ENCODE peak calls at places on chromosome 11, in ten cellular contexts. One of them, this sample, is unnamed.

GRCh38 chr11:93542753-93543246 is 391 bp downstream of the SMCO4 start:
- DNase-seq in hepatocyte: no peak
- DNase-seq in effector CD4-positive, alpha-beta T cell: no peak
- DNase-seq in fibroblast of lung: no peak
- DNase-seq in stimulated activated CD4-positive, alpha-beta T cell treated with anti-CD3 and anti-CD28 coated beads, Interleukin-1b, Interleukin-23, amount 100 ng/mL, for 24 hours: no peak
- DNase-seq in HTR-8/SVneo: peak
- DNase-seq in cardiac muscle cell: no peak
- DNase-seq in HFFc6: no peak
- DNase-seq in SK-MEL-5: no peak
- DNase-seq in WERI-Rb-1: peak
- DNase-seq in this sample: no peak

GRCh38 chr11:72237112-72237931 is 6.7 kb downstream of the PHOX2A start:
- DNase-seq in hepatocyte: peak
- DNase-seq in effector CD4-positive, alpha-beta T cell: no peak
- DNase-seq in fibroblast of lung: no peak
- DNase-seq in stimulated activated CD4-positive, alpha-beta T cell treated with anti-CD3 and anti-CD28 coated beads, Interleukin-1b, Interleukin-23, amount 100 ng/mL, for 24 hours: no peak
- DNase-seq in HTR-8/SVneo: no peak
- DNase-seq in cardiac muscle cell: no peak
- DNase-seq in HFFc6: no peak
- DNase-seq in SK-MEL-5: no peak
- DNase-seq in WERI-Rb-1: no peak
- DNase-seq in this sample: no peak

GRCh38 chr11:2295971-2296912 is 5.5 kb downstream of the C11orf21 start:
- DNase-seq in hepatocyte: no peak
- DNase-seq in effector CD4-positive, alpha-beta T cell: no peak
- DNase-seq in fibroblast of lung: no peak
- DNase-seq in stimulated activated CD4-positive, alpha-beta T cell treated with anti-CD3 and anti-CD28 coated beads, Interleukin-1b, Interleukin-23, amount 100 ng/mL, for 24 hours: no peak
- DNase-seq in HTR-8/SVneo: no peak
- DNase-seq in cardiac muscle cell: no peak
- DNase-seq in HFFc6: no peak
- DNase-seq in SK-MEL-5: no peak
- DNase-seq in WERI-Rb-1: no peak
- DNase-seq in this sample: no peak

GRCh38 chr11:16261836-16262644 is 94.3 kb downstream of the SOX6 start:
- DNase-seq in hepatocyte: peak
- DNase-seq in effector CD4-positive, alpha-beta T cell: no peak
- DNase-seq in fibroblast of lung: no peak
- DNase-seq in stimulated activated CD4-positive, alpha-beta T cell treated with anti-CD3 and anti-CD28 coated beads, Interleukin-1b, Interleukin-23, amount 100 ng/mL, for 24 hours: no peak
- DNase-seq in HTR-8/SVneo: no peak
- DNase-seq in cardiac muscle cell: no peak
- DNase-seq in HFFc6: no peak
- DNase-seq in SK-MEL-5: no peak
- DNase-seq in WERI-Rb-1: no peak
- DNase-seq in this sample: no peak

GRCh38 chr11:119650251-119650650 is 78.7 kb downstream of the NECTIN1 start:
- DNase-seq in hepatocyte: no peak
- DNase-seq in effector CD4-positive, alpha-beta T cell: no peak
- DNase-seq in fibroblast of lung: no peak
- DNase-seq in stimulated activated CD4-positive, alpha-beta T cell treated with anti-CD3 and anti-CD28 coated beads, Interleukin-1b, Interleukin-23, amount 100 ng/mL, for 24 hours: no peak
- DNase-seq in HTR-8/SVneo: no peak
- DNase-seq in cardiac muscle cell: no peak
- DNase-seq in HFFc6: no peak
- DNase-seq in SK-MEL-5: no peak
- DNase-seq in WERI-Rb-1: no peak
- DNase-seq in this sample: no peak

GRCh38 chr11:9529333-9529648 is 44.2 kb upstream of the WEE1 start:
- DNase-seq in hepatocyte: no peak
- DNase-seq in effector CD4-positive, alpha-beta T cell: no peak
- DNase-seq in fibroblast of lung: peak
- DNase-seq in stimulated activated CD4-positive, alpha-beta T cell treated with anti-CD3 and anti-CD28 coated beads, Interleukin-1b, Interleukin-23, amount 100 ng/mL, for 24 hours: no peak
- DNase-seq in HTR-8/SVneo: no peak
- DNase-seq in cardiac muscle cell: peak
- DNase-seq in HFFc6: no peak
- DNase-seq in SK-MEL-5: no peak
- DNase-seq in WERI-Rb-1: peak
- DNase-seq in this sample: no peak

GRCh38 chr11:47980907-47981621 is 705 bp downstream of the PTPRJ start:
- DNase-seq in hepatocyte: peak
- DNase-seq in effector CD4-positive, alpha-beta T cell: no peak
- DNase-seq in fibroblast of lung: peak
- DNase-seq in stimulated activated CD4-positive, alpha-beta T cell treated with anti-CD3 and anti-CD28 coated beads, Interleukin-1b, Interleukin-23, amount 100 ng/mL, for 24 hours: no peak
- DNase-seq in HTR-8/SVneo: peak
- DNase-seq in cardiac muscle cell: peak
- DNase-seq in HFFc6: peak
- DNase-seq in SK-MEL-5: no peak
- DNase-seq in WERI-Rb-1: peak
- DNase-seq in this sample: no peak

GRCh38 chr11:108966206-108966605 is 301.3 kb downstream of the DDX10 start:
- DNase-seq in hepatocyte: no peak
- DNase-seq in effector CD4-positive, alpha-beta T cell: no peak
- DNase-seq in fibroblast of lung: no peak
- DNase-seq in stimulated activated CD4-positive, alpha-beta T cell treated with anti-CD3 and anti-CD28 coated beads, Interleukin-1b, Interleukin-23, amount 100 ng/mL, for 24 hours: no peak
- DNase-seq in HTR-8/SVneo: no peak
- DNase-seq in cardiac muscle cell: no peak
- DNase-seq in HFFc6: no peak
- DNase-seq in SK-MEL-5: no peak
- DNase-seq in WERI-Rb-1: no peak
- DNase-seq in this sample: no peak

GRCh38 chr11:103418014-103418413 is 308.8 kb downstream of the DYNC2H1 start:
- DNase-seq in hepatocyte: no peak
- DNase-seq in effector CD4-positive, alpha-beta T cell: no peak
- DNase-seq in fibroblast of lung: no peak
- DNase-seq in stimulated activated CD4-positive, alpha-beta T cell treated with anti-CD3 and anti-CD28 coated beads, Interleukin-1b, Interleukin-23, amount 100 ng/mL, for 24 hours: no peak
- DNase-seq in HTR-8/SVneo: no peak
- DNase-seq in cardiac muscle cell: no peak
- DNase-seq in HFFc6: no peak
- DNase-seq in SK-MEL-5: no peak
- DNase-seq in WERI-Rb-1: no peak
- DNase-seq in this sample: no peak

GRCh38 chr11:116927163-116927772 is 89.8 kb upstream of the APOA1 start:
- DNase-seq in hepatocyte: no peak
- DNase-seq in effector CD4-positive, alpha-beta T cell: peak
- DNase-seq in fibroblast of lung: no peak
- DNase-seq in stimulated activated CD4-positive, alpha-beta T cell treated with anti-CD3 and anti-CD28 coated beads, Interleukin-1b, Interleukin-23, amount 100 ng/mL, for 24 hours: peak
- DNase-seq in HTR-8/SVneo: no peak
- DNase-seq in cardiac muscle cell: peak
- DNase-seq in HFFc6: no peak
- DNase-seq in SK-MEL-5: peak
- DNase-seq in WERI-Rb-1: peak
- DNase-seq in this sample: no peak

GRCh38 chr11:123430736-123431356 is 777 bp downstream of the GRAMD1B start:
- DNase-seq in hepatocyte: peak
- DNase-seq in effector CD4-positive, alpha-beta T cell: peak
- DNase-seq in fibroblast of lung: peak
- DNase-seq in stimulated activated CD4-positive, alpha-beta T cell treated with anti-CD3 and anti-CD28 coated beads, Interleukin-1b, Interleukin-23, amount 100 ng/mL, for 24 hours: peak
- DNase-seq in HTR-8/SVneo: no peak
- DNase-seq in cardiac muscle cell: peak
- DNase-seq in HFFc6: peak
- DNase-seq in SK-MEL-5: peak
- DNase-seq in WERI-Rb-1: no peak
- DNase-seq in this sample: peak

GRCh38 chr11:30741039-30741550 is 154.9 kb upstream of the MPPED2 start:
- DNase-seq in hepatocyte: peak
- DNase-seq in effector CD4-positive, alpha-beta T cell: no peak
- DNase-seq in fibroblast of lung: peak
- DNase-seq in stimulated activated CD4-positive, alpha-beta T cell treated with anti-CD3 and anti-CD28 coated beads, Interleukin-1b, Interleukin-23, amount 100 ng/mL, for 24 hours: no peak
- DNase-seq in HTR-8/SVneo: peak
- DNase-seq in cardiac muscle cell: peak
- DNase-seq in HFFc6: no peak
- DNase-seq in SK-MEL-5: no peak
- DNase-seq in WERI-Rb-1: no peak
- DNase-seq in this sample: peak

GRCh38 chr11:13140028-13140870 is 131.1 kb downstream of the RASSF10 start:
- DNase-seq in hepatocyte: peak
- DNase-seq in effector CD4-positive, alpha-beta T cell: no peak
- DNase-seq in fibroblast of lung: no peak
- DNase-seq in stimulated activated CD4-positive, alpha-beta T cell treated with anti-CD3 and anti-CD28 coated beads, Interleukin-1b, Interleukin-23, amount 100 ng/mL, for 24 hours: no peak
- DNase-seq in HTR-8/SVneo: no peak
- DNase-seq in cardiac muscle cell: peak
- DNase-seq in HFFc6: no peak
- DNase-seq in SK-MEL-5: peak
- DNase-seq in WERI-Rb-1: no peak
- DNase-seq in this sample: peak

GRCh38 chr11:1390603-1391164 is 950 bp downstream of the BRSK2 start:
- DNase-seq in hepatocyte: peak
- DNase-seq in effector CD4-positive, alpha-beta T cell: no peak
- DNase-seq in fibroblast of lung: no peak
- DNase-seq in stimulated activated CD4-positive, alpha-beta T cell treated with anti-CD3 and anti-CD28 coated beads, Interleukin-1b, Interleukin-23, amount 100 ng/mL, for 24 hours: no peak
- DNase-seq in HTR-8/SVneo: peak
- DNase-seq in cardiac muscle cell: peak
- DNase-seq in HFFc6: no peak
- DNase-seq in SK-MEL-5: no peak
- DNase-seq in WERI-Rb-1: peak
- DNase-seq in this sample: no peak

GRCh38 chr11:44857490-44857889 is 93.2 kb downstream of the TP53I11 start:
- DNase-seq in hepatocyte: no peak
- DNase-seq in effector CD4-positive, alpha-beta T cell: no peak
- DNase-seq in fibroblast of lung: no peak
- DNase-seq in stimulated activated CD4-positive, alpha-beta T cell treated with anti-CD3 and anti-CD28 coated beads, Interleukin-1b, Interleukin-23, amount 100 ng/mL, for 24 hours: no peak
- DNase-seq in HTR-8/SVneo: no peak
- DNase-seq in cardiac muscle cell: peak
- DNase-seq in HFFc6: no peak
- DNase-seq in SK-MEL-5: no peak
- DNase-seq in WERI-Rb-1: no peak
- DNase-seq in this sample: no peak

GRCh38 chr11:24738972-24739371 is 242.1 kb downstream of the LUZP2 start:
- DNase-seq in hepatocyte: no peak
- DNase-seq in effector CD4-positive, alpha-beta T cell: no peak
- DNase-seq in fibroblast of lung: no peak
- DNase-seq in stimulated activated CD4-positive, alpha-beta T cell treated with anti-CD3 and anti-CD28 coated beads, Interleukin-1b, Interleukin-23, amount 100 ng/mL, for 24 hours: no peak
- DNase-seq in HTR-8/SVneo: no peak
- DNase-seq in cardiac muscle cell: no peak
- DNase-seq in HFFc6: no peak
- DNase-seq in SK-MEL-5: no peak
- DNase-seq in WERI-Rb-1: no peak
- DNase-seq in this sample: no peak

GRCh38 chr11:74634537-74634936 is 42.2 kb downstream of the POLD3 start:
- DNase-seq in hepatocyte: peak
- DNase-seq in effector CD4-positive, alpha-beta T cell: no peak
- DNase-seq in fibroblast of lung: peak
- DNase-seq in stimulated activated CD4-positive, alpha-beta T cell treated with anti-CD3 and anti-CD28 coated beads, Interleukin-1b, Interleukin-23, amount 100 ng/mL, for 24 hours: no peak
- DNase-seq in HTR-8/SVneo: no peak
- DNase-seq in cardiac muscle cell: no peak
- DNase-seq in HFFc6: peak
- DNase-seq in SK-MEL-5: peak
- DNase-seq in WERI-Rb-1: peak
- DNase-seq in this sample: peak

GRCh38 chr11:16933756-16934603 is 80.2 kb downstream of the PLEKHA7 start:
- DNase-seq in hepatocyte: peak
- DNase-seq in effector CD4-positive, alpha-beta T cell: no peak
- DNase-seq in fibroblast of lung: no peak
- DNase-seq in stimulated activated CD4-positive, alpha-beta T cell treated with anti-CD3 and anti-CD28 coated beads, Interleukin-1b, Interleukin-23, amount 100 ng/mL, for 24 hours: no peak
- DNase-seq in HTR-8/SVneo: peak
- DNase-seq in cardiac muscle cell: peak
- DNase-seq in HFFc6: no peak
- DNase-seq in SK-MEL-5: no peak
- DNase-seq in WERI-Rb-1: no peak
- DNase-seq in this sample: peak

GRCh38 chr11:61688368-61689163 is 8.4 kb downstream of the DAGLA start:
- DNase-seq in hepatocyte: no peak
- DNase-seq in effector CD4-positive, alpha-beta T cell: no peak
- DNase-seq in fibroblast of lung: peak
- DNase-seq in stimulated activated CD4-positive, alpha-beta T cell treated with anti-CD3 and anti-CD28 coated beads, Interleukin-1b, Interleukin-23, amount 100 ng/mL, for 24 hours: no peak
- DNase-seq in HTR-8/SVneo: no peak
- DNase-seq in cardiac muscle cell: no peak
- DNase-seq in HFFc6: no peak
- DNase-seq in SK-MEL-5: no peak
- DNase-seq in WERI-Rb-1: no peak
- DNase-seq in this sample: no peak

GRCh38 chr11:134562176-134562575 is 150.1 kb upstream of the B3GAT1 start:
- DNase-seq in hepatocyte: no peak
- DNase-seq in effector CD4-positive, alpha-beta T cell: no peak
- DNase-seq in fibroblast of lung: no peak
- DNase-seq in stimulated activated CD4-positive, alpha-beta T cell treated with anti-CD3 and anti-CD28 coated beads, Interleukin-1b, Interleukin-23, amount 100 ng/mL, for 24 hours: no peak
- DNase-seq in HTR-8/SVneo: no peak
- DNase-seq in cardiac muscle cell: peak
- DNase-seq in HFFc6: no peak
- DNase-seq in SK-MEL-5: no peak
- DNase-seq in WERI-Rb-1: no peak
- DNase-seq in this sample: no peak

GRCh38 chr11:2747236-2748015 is 47.6 kb upstream of the KCNQ1OT1 start:
- DNase-seq in hepatocyte: no peak
- DNase-seq in effector CD4-positive, alpha-beta T cell: no peak
- DNase-seq in fibroblast of lung: no peak
- DNase-seq in stimulated activated CD4-positive, alpha-beta T cell treated with anti-CD3 and anti-CD28 coated beads, Interleukin-1b, Interleukin-23, amount 100 ng/mL, for 24 hours: no peak
- DNase-seq in HTR-8/SVneo: no peak
- DNase-seq in cardiac muscle cell: no peak
- DNase-seq in HFFc6: no peak
- DNase-seq in SK-MEL-5: no peak
- DNase-seq in WERI-Rb-1: peak
- DNase-seq in this sample: no peak

GRCh38 chr11:87451400-87451799 is 413.7 kb downstream of the TMEM135 start:
- DNase-seq in hepatocyte: no peak
- DNase-seq in effector CD4-positive, alpha-beta T cell: no peak
- DNase-seq in fibroblast of lung: no peak
- DNase-seq in stimulated activated CD4-positive, alpha-beta T cell treated with anti-CD3 and anti-CD28 coated beads, Interleukin-1b, Interleukin-23, amount 100 ng/mL, for 24 hours: no peak
- DNase-seq in HTR-8/SVneo: peak
- DNase-seq in cardiac muscle cell: no peak
- DNase-seq in HFFc6: no peak
- DNase-seq in SK-MEL-5: no peak
- DNase-seq in WERI-Rb-1: no peak
- DNase-seq in this sample: no peak

GRCh38 chr11:129846508-129847335 is 31.1 kb downstream of the TMEM45B start:
- DNase-seq in hepatocyte: peak
- DNase-seq in effector CD4-positive, alpha-beta T cell: no peak
- DNase-seq in fibroblast of lung: peak
- DNase-seq in stimulated activated CD4-positive, alpha-beta T cell treated with anti-CD3 and anti-CD28 coated beads, Interleukin-1b, Interleukin-23, amount 100 ng/mL, for 24 hours: no peak
- DNase-seq in HTR-8/SVneo: peak
- DNase-seq in cardiac muscle cell: no peak
- DNase-seq in HFFc6: peak
- DNase-seq in SK-MEL-5: no peak
- DNase-seq in WERI-Rb-1: no peak
- DNase-seq in this sample: peak

GRCh38 chr11:117827521-117828511 is 3.3 kb upstream of the FXYD2 start:
- DNase-seq in hepatocyte: no peak
- DNase-seq in effector CD4-positive, alpha-beta T cell: no peak
- DNase-seq in fibroblast of lung: no peak
- DNase-seq in stimulated activated CD4-positive, alpha-beta T cell treated with anti-CD3 and anti-CD28 coated beads, Interleukin-1b, Interleukin-23, amount 100 ng/mL, for 24 hours: no peak
- DNase-seq in HTR-8/SVneo: no peak
- DNase-seq in cardiac muscle cell: no peak
- DNase-seq in HFFc6: no peak
- DNase-seq in SK-MEL-5: no peak
- DNase-seq in WERI-Rb-1: peak
- DNase-seq in this sample: no peak

GRCh38 chr11:63537293-63538101 is 889 bp downstream of the PLAAT4 start:
- DNase-seq in hepatocyte: no peak
- DNase-seq in effector CD4-positive, alpha-beta T cell: no peak
- DNase-seq in fibroblast of lung: peak
- DNase-seq in stimulated activated CD4-positive, alpha-beta T cell treated with anti-CD3 and anti-CD28 coated beads, Interleukin-1b, Interleukin-23, amount 100 ng/mL, for 24 hours: no peak
- DNase-seq in HTR-8/SVneo: no peak
- DNase-seq in cardiac muscle cell: no peak
- DNase-seq in HFFc6: no peak
- DNase-seq in SK-MEL-5: no peak
- DNase-seq in WERI-Rb-1: no peak
- DNase-seq in this sample: peak

GRCh38 chr11:64226507-64227051 is 505 bp downstream of the NUDT22 start:
- DNase-seq in hepatocyte: no peak
- DNase-seq in effector CD4-positive, alpha-beta T cell: peak
- DNase-seq in fibroblast of lung: no peak
- DNase-seq in stimulated activated CD4-positive, alpha-beta T cell treated with anti-CD3 and anti-CD28 coated beads, Interleukin-1b, Interleukin-23, amount 100 ng/mL, for 24 hours: peak
- DNase-seq in HTR-8/SVneo: no peak
- DNase-seq in cardiac muscle cell: no peak
- DNase-seq in HFFc6: no peak
- DNase-seq in SK-MEL-5: no peak
- DNase-seq in WERI-Rb-1: peak
- DNase-seq in this sample: no peak

GRCh38 chr11:7673724-7674434 is 579 bp upstream of the CYB5R2 start:
- DNase-seq in hepatocyte: peak
- DNase-seq in effector CD4-positive, alpha-beta T cell: no peak
- DNase-seq in fibroblast of lung: peak
- DNase-seq in stimulated activated CD4-positive, alpha-beta T cell treated with anti-CD3 and anti-CD28 coated beads, Interleukin-1b, Interleukin-23, amount 100 ng/mL, for 24 hours: no peak
- DNase-seq in HTR-8/SVneo: no peak
- DNase-seq in cardiac muscle cell: peak
- DNase-seq in HFFc6: no peak
- DNase-seq in SK-MEL-5: no peak
- DNase-seq in WERI-Rb-1: no peak
- DNase-seq in this sample: no peak

GRCh38 chr11:120306519-120307242 is 18.4 kb upstream of the TLCD5 start:
- DNase-seq in hepatocyte: peak
- DNase-seq in effector CD4-positive, alpha-beta T cell: no peak
- DNase-seq in fibroblast of lung: peak
- DNase-seq in stimulated activated CD4-positive, alpha-beta T cell treated with anti-CD3 and anti-CD28 coated beads, Interleukin-1b, Interleukin-23, amount 100 ng/mL, for 24 hours: no peak
- DNase-seq in HTR-8/SVneo: peak
- DNase-seq in cardiac muscle cell: no peak
- DNase-seq in HFFc6: peak
- DNase-seq in SK-MEL-5: peak
- DNase-seq in WERI-Rb-1: peak
- DNase-seq in this sample: peak